ENCODE peak calls at places on chromosomes 4 and X, in five cellular contexts. Y, M, D, I and O are unnamed samples.

GRCh38 chr4:187541666-187542065 is 453.9 kb upstream of the ZFP42 start:
- DNase-seq in Y (no peak), M (no peak), D (no peak), I (no peak), O (no peak)

GRCh38 chrX:44903107-44903506 is 30.1 kb downstream of the KDM6A start:
- DNase-seq in Y (peak), M (no peak), D (no peak), I (no peak), O (no peak)

GRCh38 chr4:948936-949300 is 16.7 kb downstream of the TMEM175 start:
- DNase-seq in Y (no peak), M (no peak), D (no peak), I (no peak), O (no peak)

GRCh38 chr4:147825451-147826287 is 93.8 kb downstream of the ARHGAP10 start:
- DNase-seq in Y (no peak), M (peak), D (no peak), I (no peak), O (no peak)

GRCh38 chr4:41632481-41633073 is 94.6 kb downstream of the LIMCH1 start:
- DNase-seq in Y (no peak), M (no peak), D (no peak), I (no peak), O (no peak)

GRCh38 chr4:140995058-140995457 is 138.2 kb downstream of the RNF150 start:
- DNase-seq in Y (no peak), M (no peak), D (no peak), I (no peak), O (no peak)

GRCh38 chr4:188146618-188147017 is 7.4 kb downstream of the TRIML1 start:
- DNase-seq in Y (no peak), M (no peak), D (no peak), I (no peak), O (no peak)

GRCh38 chr4:4789462-4789861 is 70.0 kb upstream of the MSX1 start:
- DNase-seq in Y (no peak), M (peak), D (no peak), I (no peak), O (no peak)

GRCh38 chr4:25258980-25259578 is 25.2 kb downstream of the PI4K2B start:
- DNase-seq in Y (no peak), M (no peak), D (no peak), I (no peak), O (no peak)

GRCh38 chrX:74195120-74195519 is 108.9 kb upstream of the ZCCHC13 start:
- DNase-seq in Y (no peak), M (no peak), D (no peak), I (no peak), O (no peak)

GRCh38 chr4:10061650-10062415 is 40.5 kb upstream of the SLC2A9 start:
- DNase-seq in Y (no peak), M (no peak), D (no peak), I (no peak), O (no peak)